ENCODE peak calls at places on chromosomes 3 and 15, in ten cellular contexts. U is activated naive CD4-positive, alpha-beta T cell treated with anti-CD3 and anti-CD28 coated beads, Interleukin-2, amount 50 U/mL, for 16 hours; S is T1000; A is NCI-H1105; W is stimulated activated effector memory CD8-positive, alpha-beta T cell treated with anti-CD3 and anti-CD28 coated beads, Interleukin-12 subunit alpha, Interleukin-12 subunit beta, amount 100 ng/mL, for 72 hours; K is posterior vena cava; I is CD4-positive, alpha-beta T cell; Y is ELR; H is astrocyte of the spinal cord; X is bronchial epithelial cell. C is an unnamed sample.

GRCh38 chr3:28824316-28824715 is 456.6 kb upstream of the RBMS3 start:
- DNase-seq in U (no peak), S (no peak), A (no peak), W (no peak), K (no peak), I (no peak), Y (no peak), H (no peak), X (no peak), C (no peak)

GRCh38 chr15:72784233-72784876 is 797 bp upstream of the ADPGK start:
- DNase-seq in U (no peak), S (peak), A (peak), W (no peak), K (no peak), I (no peak), Y (peak), H (peak), X (peak), C (peak)

GRCh38 chr3:43061101-43061895 is 44.6 kb downstream of the POMGNT2 start:
- DNase-seq in U (no peak), S (no peak), A (no peak), W (no peak), K (no peak), I (no peak), Y (no peak), H (no peak), X (no peak), C (no peak)

GRCh38 chr3:115436767-115437301 is 186.5 kb upstream of the GAP43 start:
- DNase-seq in U (no peak), S (peak), A (no peak), W (no peak), K (no peak), I (no peak), Y (peak), H (peak), X (peak), C (peak)

GRCh38 chr3:172461530-172462138 is 13.4 kb upstream of the GHSR start:
- DNase-seq in U (no peak), S (no peak), A (no peak), W (no peak), K (no peak), I (no peak), Y (peak), H (peak), X (peak), C (peak)

GRCh38 chr3:128698211-128699011 is 27.6 kb upstream of the RAB7A start:
- DNase-seq in U (peak), S (no peak), A (no peak), W (no peak), K (peak), I (peak), Y (peak), H (peak), X (no peak), C (no peak)

GRCh38 chr3:157127831-157128767 is 31.8 kb downstream of the CCNL1 start:
- DNase-seq in U (peak), S (peak), A (no peak), W (peak), K (peak), I (peak), Y (peak), H (peak), X (peak), C (peak)

GRCh38 chr3:174126990-174127758 is 729.6 kb downstream of the NLGN1 start:
- DNase-seq in U (no peak), S (no peak), A (no peak), W (no peak), K (no peak), I (no peak), Y (no peak), H (no peak), X (peak), C (no peak)

GRCh38 chr3:129441782-129442181 is 1.8 kb downstream of the IFT122 start:
- DNase-seq in U (no peak), S (no peak), A (peak), W (no peak), K (no peak), I (no peak), Y (peak), H (peak), X (no peak), C (no peak)

GRCh38 chr3:50270422-50270831 is 1.5 kb downstream of the SEMA3B start:
- DNase-seq in U (no peak), S (no peak), A (no peak), W (no peak), K (no peak), I (no peak), Y (peak), H (no peak), X (no peak), C (no peak)

GRCh38 chr3:12556243-12556722 is 604 bp upstream of the MKRN2 start:
- DNase-seq in U (no peak), S (no peak), A (no peak), W (no peak), K (no peak), I (no peak), Y (no peak), H (no peak), X (no peak), C (no peak)

GRCh38 chr3:28667646-28668376 is 319.2 kb upstream of the AZI2 start:
- DNase-seq in U (peak), S (no peak), A (peak), W (peak), K (no peak), I (peak), Y (peak), H (peak), X (peak), C (peak)